ENCODE peak calls at places on chromosome 19, in ten cellular contexts. K is GM23338, X is mesothelial cell of epicardium, R is left ventricle myocardium inferior, O is keratinocyte, J is breast epithelium, L is endothelial cell, B is fibroblast of the aortic adventitia, C is gastrocnemius medialis, I is astrocyte of the spinal cord. M is an unnamed sample.

GRCh38 chr19:43598445-43599240 is 2.2 kb downstream of the ZNF576 start:
- DNase-seq in K (no peak), X (no peak), R (no peak), O (no peak), J (no peak), L (no peak), B (no peak), C (no peak), I (no peak), M (no peak)

GRCh38 chr19:9857076-9857721 is 22.1 kb downstream of the PIN1 start:
- DNase-seq in K (no peak), X (no peak), R (no peak), O (no peak), J (no peak), L (no peak), B (no peak), C (no peak), I (no peak), M (no peak)

GRCh38 chr19:1229837-1230584 is 7.8 kb downstream of the CBARP start:
- DNase-seq in K (no peak), X (no peak), R (no peak), O (no peak), J (no peak), L (no peak), B (no peak), C (no peak), I (no peak), M (no peak)

GRCh38 chr19:18742324-18742723 is 48.8 kb downstream of the COMP start:
- DNase-seq in K (no peak), X (no peak), R (no peak), O (no peak), J (no peak), L (no peak), B (no peak), C (no peak), I (no peak), M (no peak)

GRCh38 chr19:33780746-33781145 is 15.9 kb upstream of the KCTD15 start:
- DNase-seq in K (no peak), X (no peak), R (no peak), O (no peak), J (no peak), L (no peak), B (no peak), C (no peak), I (no peak), M (no peak)

GRCh38 chr19:8334458-8335342 is 8.4 kb downstream of the KANK3 start:
- DNase-seq in K (peak; percentile 88), X (no peak), R (peak; percentile 41), O (no peak), J (no peak), L (peak; percentile 49), B (peak; percentile 43), C (no peak), I (peak; percentile 51), M (no peak)

GRCh38 chr19:3712663-3713531 is 4.7 kb downstream of the TJP3 start:
- DNase-seq in K (no peak), X (no peak), R (no peak), O (no peak), J (no peak), L (no peak), B (peak; percentile 24), C (no peak), I (no peak), M (no peak)

GRCh38 chr19:53019684-53020083 is 6.0 kb downstream of the ERVV-1 start:
- DNase-seq in K (peak; percentile 99), X (no peak), R (no peak), O (no peak), J (no peak), L (peak; percentile 34), B (no peak), C (no peak), I (no peak), M (no peak)

GRCh38 chr19:29547981-29548380 is 22.2 kb downstream of the VSTM2B start:
- DNase-seq in K (no peak), X (no peak), R (no peak), O (no peak), J (peak; percentile 39), L (no peak), B (no peak), C (no peak), I (no peak), M (no peak)

GRCh38 chr19:8366121-8366581 is 2.2 kb downstream of the ANGPTL4 start:
- DNase-seq in K (no peak), X (no peak), R (no peak), O (no peak), J (no peak), L (no peak), B (no peak), C (no peak), I (no peak), M (no peak)

GRCh38 chr19:31349160-31349881 is at the start of gene TSHZ3:
- DNase-seq in K (peak; percentile 85), X (peak; percentile 67), R (peak; percentile 86), O (no peak), J (no peak), L (peak; percentile 67), B (peak; percentile 88), C (peak; percentile 46), I (peak; percentile 94), M (no peak)

GRCh38 chr19:21604941-21605548 is 99.6 kb downstream of the ZNF429 start:
- DNase-seq in K (no peak), X (no peak), R (no peak), O (peak; percentile 7), J (no peak), L (no peak), B (no peak), C (peak; percentile 28), I (peak; percentile 3), M (no peak)

GRCh38 chr19:38141108-38141507 is 82.9 kb downstream of the DPF1 start:
- DNase-seq in K (no peak), X (no peak), R (no peak), O (no peak), J (no peak), L (no peak), B (no peak), C (no peak), I (no peak), M (no peak)
- TF ChIP-seq CTCF in K (no peak), X (no peak), R (no peak), O (no peak), J (no peak), L (no peak), B (no peak), C (no peak), I (no peak), M (no peak)

GRCh38 chr19:17488593-17489391 is 18.5 kb downstream of the SLC27A1 start:
- DNase-seq in K (peak; percentile 99), X (peak; percentile 80), R (peak; percentile 59), O (no peak), J (peak; percentile 72), L (peak; percentile 96), B (no peak), C (no peak), I (no peak), M (peak; percentile 69)
- TF ChIP-seq CTCF in K (peak; percentile 85), X (no peak), R (no peak), O (no peak), J (no peak), L (peak; percentile 61), B (no peak), C (no peak), I (no peak), M (no peak)

DNA sequence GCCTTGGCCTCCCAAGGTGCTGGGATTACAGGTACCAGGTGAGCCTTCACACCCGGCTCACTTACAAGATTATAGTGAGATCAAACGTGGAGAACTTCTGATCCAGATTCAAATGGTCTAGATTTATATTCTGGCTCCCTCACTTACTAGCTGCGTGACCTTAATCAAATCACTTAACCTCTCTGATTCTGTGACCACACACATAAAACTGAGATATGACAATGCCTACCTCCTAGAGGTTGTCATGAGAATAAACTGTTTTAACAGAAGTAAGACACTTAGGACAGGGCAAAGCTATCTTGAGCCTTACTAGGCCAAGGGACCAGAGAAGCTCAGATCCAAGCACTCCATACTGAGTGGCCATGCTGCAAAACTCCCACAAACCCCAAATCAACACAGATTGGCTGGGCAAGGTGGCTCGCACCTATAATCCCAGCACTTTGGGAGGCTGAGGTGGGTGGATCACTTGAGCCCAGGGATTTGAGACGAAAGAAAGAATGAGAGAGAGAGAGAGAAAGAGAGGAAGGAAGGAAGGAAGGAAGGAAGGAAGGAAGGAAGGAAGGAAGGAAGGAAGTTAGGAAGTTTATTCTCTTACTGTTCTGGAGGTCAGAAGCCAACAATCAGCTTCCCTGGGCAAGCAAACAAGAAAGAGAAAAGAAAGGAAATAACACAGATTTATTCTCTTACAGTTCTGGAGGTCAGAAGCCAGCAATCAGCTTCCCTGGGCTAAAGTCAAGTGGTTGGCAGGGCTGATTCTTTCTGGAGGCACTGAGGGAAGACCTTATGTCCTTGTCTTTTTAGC is 46.1 kb upstream of the MAP3K10 start:
- DNase-seq in K (peak; percentile 7), X (no peak), R (no peak), O (no peak), J (no peak), L (no peak), B (no peak), C (no peak), I (no peak), M (no peak)
- TF ChIP-seq CTCF in K (no peak), X (no peak), R (no peak), O (no peak), J (no peak), L (no peak), B (no peak), C (no peak), I (no peak), M (no peak)

GRCh38 chr19:41883821-41884733 is 1.1 kb downstream of the ARHGEF1 start:
- DNase-seq in K (peak; percentile 99), X (peak; percentile 84), R (peak; percentile 94), O (peak; percentile 78), J (peak; percentile 93), L (peak; percentile 95), B (peak; percentile 95), C (peak; percentile 93), I (peak; percentile 97), M (peak; percentile 80)
- TF ChIP-seq CTCF in K (no peak), X (no peak), R (peak; percentile 39), O (peak; percentile 24), J (no peak), L (no peak), B (peak; percentile 40), C (peak; percentile 36), I (no peak), M (no peak)

DNA sequence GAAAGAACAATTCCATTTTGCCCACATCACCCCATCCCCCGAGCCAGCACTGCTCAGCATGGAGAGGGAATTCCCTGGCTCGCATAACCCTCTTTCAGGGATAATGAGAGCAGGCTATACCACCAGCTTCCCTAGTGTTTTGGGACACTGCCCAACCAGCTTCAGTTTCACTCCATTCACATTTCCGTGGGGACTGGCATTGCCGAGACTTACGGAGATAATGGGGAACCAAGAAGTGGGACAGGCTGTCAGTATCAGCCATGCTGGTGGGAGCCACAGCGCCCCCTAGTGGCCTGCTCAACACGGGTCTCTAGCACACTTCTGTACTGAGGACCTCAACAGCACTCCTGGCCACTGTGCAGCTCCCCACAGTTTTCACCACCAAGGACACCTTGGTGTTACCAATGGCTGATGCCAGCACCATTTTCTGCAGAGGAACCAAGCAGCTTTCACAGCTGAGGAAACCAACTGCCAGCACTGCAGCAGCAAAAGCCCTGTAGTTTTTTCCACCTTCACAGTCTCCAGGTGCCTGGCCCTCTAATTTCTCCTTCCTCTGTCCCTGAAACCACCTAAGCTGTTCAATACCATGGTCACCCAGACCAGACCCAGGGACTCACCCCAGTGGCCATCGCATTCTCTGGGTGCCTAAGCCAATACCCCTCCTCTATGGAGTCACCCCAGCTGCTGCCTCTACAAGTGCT is 23.7 kb downstream of the SLC6A16 start:
- DNase-seq in K (peak; percentile 86), X (peak; percentile 53), R (peak; percentile 73), O (peak; percentile 19), J (peak; percentile 73), L (peak; percentile 83), B (peak; percentile 51), C (peak; percentile 41), I (peak; percentile 36), M (peak; percentile 78)
- TF ChIP-seq CTCF in K (peak; percentile 98), X (peak; percentile 89), R (peak; percentile 83), O (peak; percentile 98), J (no peak), L (peak; percentile 95), B (peak; percentile 80), C (peak; percentile 66), I (peak; percentile 93), M (peak; percentile 89)